ENCODE peak calls at places on chromosomes 6 and 20, in four cellular contexts. S is suprapubic skin; H is breast epithelium; W is CD8-positive, alpha-beta T cell. E is an unnamed sample.

GRCh38 chr6:154164397-154164796 is 125.4 kb downstream of the OPRM1 start:
- DNase-seq in W (no peak), H (no peak), S (no peak), E (no peak)

GRCh38 chr20:2840967-2841531 is 504 bp downstream of the VPS16 start:
- DNase-seq in H (no peak), S (peak; percentile 91), W (peak; percentile 22), E (peak; percentile 88)

GRCh38 chr6:111843347-111844147 is 29.7 kb downstream of the FYN start:
- DNase-seq in H (no peak), W (peak; percentile 71), S (no peak), E (no peak)

GRCh38 chr6:151176941-151177760 is 62.6 kb upstream of the AKAP12 start:
- DNase-seq in W (no peak), H (no peak), S (no peak), E (no peak)

GRCh38 chr20:3670511-3670910 is 7.3 kb upstream of the GFRA4 start:
- DNase-seq in W (no peak), H (no peak), S (no peak), E (no peak)

GRCh38 chr20:5595744-5596143 is 154.5 kb upstream of the SHLD1 start:
- DNase-seq in S (no peak), W (no peak), H (no peak), E (no peak)

GRCh38 chr6:32195902-32196681 is 3.6 kb upstream of the GPSM3 start:
- DNase-seq in S (peak; percentile 96), H (peak; percentile 91), W (peak; percentile 60), E (peak; percentile 96)

GRCh38 chr6:145815351-145815772 is 767 bp upstream of the FBXO30 start:
- DNase-seq in S (no peak), W (peak; percentile 10), H (no peak), E (peak; percentile 84)

GRCh38 chr6:149454405-149454848 is 30.4 kb downstream of the ZC3H12D start:
- DNase-seq in H (peak; percentile 78), S (peak; percentile 92), W (no peak), E (peak; percentile 98)

GRCh38 chr6:4017847-4018193 is 61.1 kb downstream of the FAM217A start:
- DNase-seq in H (no peak), S (no peak), W (no peak), E (no peak)

GRCh38 chr6:107732461-107732860 is 91.7 kb downstream of the SCML4 start:
- DNase-seq in W (no peak), H (no peak), S (no peak), E (no peak)

GRCh38 chr6:79404677-79405076 is 132.6 kb downstream of the LCA5 start:
- DNase-seq in S (no peak), H (no peak), W (no peak), E (no peak)

GRCh38 chr20:38201356-38201755 is 36.3 kb upstream of the TGM2 start:
- DNase-seq in S (no peak), H (no peak), W (no peak), E (peak; percentile 72)

GRCh38 chr6:112016335-112016734 is 37.6 kb upstream of the CCN6 start:
- DNase-seq in W (no peak), H (no peak), S (no peak), E (no peak)

GRCh38 chr20:35368616-35369423 is 43.0 kb downstream of the UQCC1 start:
- DNase-seq in W (no peak), S (no peak), H (no peak), E (no peak)

GRCh38 chr6:20328266-20328946 is 73.3 kb upstream of the E2F3 start:
- DNase-seq in S (no peak), W (no peak), H (no peak), E (no peak)

DNA sequence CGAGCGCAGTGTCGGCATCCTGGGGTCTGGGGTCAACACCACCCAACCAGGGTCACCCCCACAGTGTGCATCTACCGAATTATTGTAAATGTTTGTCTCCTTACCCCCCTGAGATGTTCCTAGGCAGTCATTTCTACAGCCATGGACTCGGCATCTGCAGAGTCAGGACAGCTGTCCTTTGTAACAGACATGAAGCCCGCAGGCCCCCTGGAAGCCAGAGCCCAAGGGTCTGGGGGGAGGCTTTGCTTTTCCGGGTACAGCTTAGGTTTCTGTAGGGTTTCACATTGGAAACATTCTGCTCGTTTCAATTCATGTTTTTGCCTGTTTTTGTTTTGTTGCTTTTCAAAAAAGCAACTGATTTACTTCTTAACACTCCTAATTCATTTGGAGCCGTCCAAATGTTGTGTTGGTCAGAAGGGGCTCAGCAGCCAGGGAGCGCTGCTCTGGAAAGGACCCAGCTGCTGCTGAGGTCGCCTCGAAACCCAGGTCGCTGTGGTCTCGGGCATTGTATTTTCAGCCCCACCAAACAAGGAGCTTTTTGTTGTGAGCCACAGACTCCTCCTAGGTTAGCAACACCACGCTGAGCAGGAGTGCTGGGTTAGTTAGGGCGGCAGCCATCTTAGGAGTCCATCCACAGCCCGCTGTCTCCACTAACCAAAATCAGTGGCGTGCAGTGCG is 160.4 kb downstream of the TMEM242 start:
- DNase-seq in S (no peak), W (no peak), H (no peak), E (no peak)
- TF ChIP-seq CTCF in S (no peak), W (no peak), H (no peak), E (no peak)

GRCh38 chr20:63357921-63358905 is 2.9 kb downstream of the CHRNA4 start:
- DNase-seq in H (no peak), S (no peak), W (no peak), E (no peak)

GRCh38 chr20:63360850-63361497 is at the start of gene CHRNA4:
- DNase-seq in W (no peak), S (no peak), H (no peak), E (no peak)

GRCh38 chr20:63359164-63359934 is 1.8 kb downstream of the CHRNA4 start:
- DNase-seq in H (no peak), S (no peak), W (no peak), E (no peak)

GRCh38 chr20:63361507-63362425 is 617 bp upstream of the CHRNA4 start:
- DNase-seq in H (no peak), W (no peak), S (no peak), E (no peak)

GRCh38 chr20:63359937-63360849 is 956 bp downstream of the CHRNA4 start:
- DNase-seq in H (no peak), W (no peak), S (no peak), E (no peak)
- H3K4me3 ChIP-seq in H (peak overlapping the region; percentile 33), W (no peak overlapping the region), S (peak overlapping the region; percentile 24), E (peak overlapping the region; percentile 38)

DNA sequence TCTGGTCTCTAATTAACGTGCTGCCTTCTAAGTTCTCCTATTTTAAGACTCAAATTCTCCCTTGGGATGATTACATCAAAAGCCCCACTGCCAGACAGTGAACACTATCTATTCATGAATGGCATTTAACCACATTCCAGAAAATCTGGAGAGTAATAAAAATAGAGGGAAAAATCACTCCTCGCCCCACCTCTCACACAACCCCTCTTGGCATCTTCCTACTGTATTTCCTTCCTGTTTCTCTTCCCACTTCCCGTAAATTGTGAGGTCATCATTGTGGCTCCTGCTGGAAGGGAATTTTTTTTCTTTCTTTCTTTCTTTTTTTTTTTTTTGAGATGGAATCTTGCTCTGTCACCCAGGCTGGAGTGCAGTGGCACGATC is 31.5 kb downstream of the RAB44 start:
- DNase-seq in W (no peak), S (no peak), H (no peak), E (no peak)
- H3K27ac ChIP-seq in W (no peak overlapping the region), S (no peak overlapping the region), H (peak overlapping the region; percentile 26), E (no peak overlapping the region)

DNA sequence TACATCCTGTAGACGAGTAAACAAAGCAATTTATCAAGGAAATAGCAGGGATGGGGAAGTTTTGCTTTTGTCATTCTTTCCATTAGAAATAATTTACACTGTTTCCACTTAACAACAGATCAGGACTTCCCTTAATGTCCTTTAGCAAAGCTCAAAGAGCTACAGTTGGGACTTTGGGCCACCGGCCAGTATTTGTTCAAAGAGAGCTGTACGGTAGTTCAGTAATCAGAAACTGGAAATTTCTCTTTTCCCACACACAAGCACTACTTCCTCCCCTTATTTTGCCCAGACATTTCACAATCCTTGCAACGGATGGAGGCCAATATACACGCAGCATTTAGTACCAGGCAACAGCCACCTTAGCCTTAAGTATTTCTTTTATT is 12.1 kb upstream of the HINT3 start:
- DNase-seq in H (no peak), S (peak; percentile 72), W (no peak), E (no peak)
- TF ChIP-seq CTCF in H (no peak), S (no peak), W (no peak), E (no peak)

DNA sequence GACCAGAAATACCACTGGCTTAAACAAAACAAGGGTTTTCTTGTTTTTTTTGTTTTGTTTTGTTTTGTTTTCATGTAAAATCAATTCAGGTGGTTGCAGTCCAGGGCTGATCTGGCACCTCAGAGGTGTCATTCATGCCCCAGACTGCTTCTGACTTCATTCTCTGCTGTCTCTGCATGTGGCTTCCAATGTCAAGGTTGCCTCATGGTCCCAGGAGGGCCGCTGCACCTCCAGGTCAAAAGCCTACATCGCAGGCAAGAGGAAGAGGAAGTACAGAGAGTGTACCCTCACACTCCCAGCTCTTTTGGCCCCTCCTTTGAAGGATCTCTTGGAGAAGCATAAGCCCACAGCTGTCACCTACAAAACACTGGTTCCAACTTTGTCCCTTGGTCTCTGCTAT is 1.4 kb upstream of the BTN3A1 start:
- DNase-seq in W (no peak), H (no peak), S (no peak), E (no peak)
- H3K4me3 ChIP-seq in W (no peak overlapping the region), H (no peak overlapping the region), S (no peak overlapping the region), E (no peak overlapping the region)

GRCh38 chr6:108988291-108988690 is 106.4 kb downstream of the SESN1 start:
- DNase-seq in H (no peak), S (no peak), W (no peak), E (no peak)
- H3K27ac ChIP-seq in H (no peak overlapping the region), S (no peak overlapping the region), W (no peak overlapping the region), E (no peak overlapping the region)

DNA sequence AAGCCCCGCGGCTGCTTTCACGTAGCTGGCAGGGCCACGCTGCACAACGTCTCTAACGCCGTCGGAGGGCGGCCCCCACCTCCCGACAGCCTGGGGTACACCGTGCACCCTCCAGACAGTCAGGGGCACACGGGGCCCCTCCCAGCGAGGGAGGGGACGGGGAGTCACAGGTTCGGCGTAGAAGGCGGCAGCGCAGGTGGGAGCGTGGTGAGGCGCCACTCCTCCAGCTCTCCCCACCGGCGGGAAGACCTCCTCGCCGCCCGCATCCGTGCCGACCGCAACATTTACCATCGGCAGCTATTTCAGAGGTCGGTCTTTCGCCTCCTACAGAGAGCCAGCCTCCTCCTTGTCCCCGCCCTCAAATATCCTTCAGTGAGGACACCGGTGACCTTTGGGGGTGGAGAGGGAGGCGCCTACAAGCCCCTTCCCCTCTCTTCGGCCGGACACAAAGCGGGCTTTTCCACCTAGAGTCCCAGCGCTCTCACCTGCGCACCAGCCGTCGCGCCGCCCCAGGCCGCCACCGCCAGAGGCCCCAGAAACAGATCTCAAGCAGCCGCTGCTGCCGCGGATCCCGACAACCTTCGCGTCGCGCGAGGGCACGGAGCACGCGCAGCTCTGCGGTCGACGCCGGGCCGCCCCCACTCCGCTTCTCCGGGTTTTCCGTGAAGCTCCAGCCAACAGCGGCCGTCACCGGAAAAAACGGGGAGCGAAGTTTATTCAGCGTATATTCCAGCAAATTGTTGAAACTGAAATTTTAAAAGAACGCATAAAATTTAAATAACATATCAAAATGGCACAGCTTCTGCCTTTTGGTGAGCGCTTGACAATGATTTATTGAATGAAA is at the start of gene MKKS:
- DNase-seq in W (peak; percentile 85), S (peak; percentile 93), H (peak; percentile 87), E (peak; percentile 93)
- TF ChIP-seq CTCF in W (no peak), S (no peak), H (no peak), E (no peak)